ENCODE peak calls at places on chromosomes 2 and 18, in nine cellular contexts. One of them, this sample, is unnamed.

GRCh38 chr18:62327977-62328376 is 2.9 kb downstream of the TNFRSF11A start:
- DNase-seq in kidney: no peak
- DNase-seq in brain microvascular endothelial cell: no peak
- DNase-seq in kidney epithelial cell: no peak
- DNase-seq in body of pancreas: no peak
- DNase-seq in HFF-Myc: no peak
- DNase-seq in endothelial cell of umbilical vein: peak
- DNase-seq in stomach: no peak
- DNase-seq in fibroblast of lung: no peak
- DNase-seq in this sample: no peak

GRCh38 chr18:63293930-63294329 is 25.6 kb downstream of the BCL2 start:
- DNase-seq in brain microvascular endothelial cell: no peak
- DNase-seq in body of pancreas: no peak
- DNase-seq in kidney: no peak
- DNase-seq in stomach: no peak
- DNase-seq in endothelial cell of umbilical vein: no peak
- DNase-seq in fibroblast of lung: no peak
- DNase-seq in HFF-Myc: no peak
- DNase-seq in kidney epithelial cell: no peak
- DNase-seq in this sample: no peak

GRCh38 chr2:229282758-229283546 is 11.9 kb upstream of the PID1 start:
- DNase-seq in brain microvascular endothelial cell: peak
- DNase-seq in stomach: peak
- DNase-seq in kidney: no peak
- DNase-seq in fibroblast of lung: peak
- DNase-seq in kidney epithelial cell: no peak
- DNase-seq in endothelial cell of umbilical vein: no peak
- DNase-seq in body of pancreas: no peak
- DNase-seq in HFF-Myc: peak
- DNase-seq in this sample: no peak

GRCh38 chr2:24509425-24509824 is 18.4 kb downstream of the NCOA1 start:
- DNase-seq in kidney epithelial cell: no peak
- DNase-seq in kidney: no peak
- DNase-seq in fibroblast of lung: no peak
- DNase-seq in HFF-Myc: no peak
- DNase-seq in brain microvascular endothelial cell: no peak
- DNase-seq in body of pancreas: no peak
- DNase-seq in endothelial cell of umbilical vein: no peak
- DNase-seq in stomach: no peak
- DNase-seq in this sample: no peak

GRCh38 chr2:59627599-59627998 is 925.9 kb downstream of the BCL11A start:
- DNase-seq in brain microvascular endothelial cell: no peak
- DNase-seq in HFF-Myc: no peak
- DNase-seq in body of pancreas: no peak
- DNase-seq in fibroblast of lung: no peak
- DNase-seq in kidney epithelial cell: no peak
- DNase-seq in endothelial cell of umbilical vein: no peak
- DNase-seq in stomach: no peak
- DNase-seq in kidney: no peak
- DNase-seq in this sample: no peak

GRCh38 chr2:145644820-145645302 is 1124.9 kb upstream of the ZEB2 start:
- DNase-seq in body of pancreas: no peak
- DNase-seq in HFF-Myc: no peak
- DNase-seq in kidney: no peak
- DNase-seq in fibroblast of lung: no peak
- DNase-seq in endothelial cell of umbilical vein: no peak
- DNase-seq in stomach: no peak
- DNase-seq in brain microvascular endothelial cell: no peak
- DNase-seq in kidney epithelial cell: no peak
- DNase-seq in this sample: no peak

GRCh38 chr2:190607014-190607597 is 41.8 kb upstream of the NAB1 start:
- DNase-seq in fibroblast of lung: peak
- DNase-seq in body of pancreas: no peak
- DNase-seq in kidney epithelial cell: no peak
- DNase-seq in endothelial cell of umbilical vein: no peak
- DNase-seq in kidney: no peak
- DNase-seq in HFF-Myc: no peak
- DNase-seq in stomach: no peak
- DNase-seq in brain microvascular endothelial cell: peak
- DNase-seq in this sample: no peak

GRCh38 chr2:60549250-60550150 is 4.0 kb downstream of the BCL11A start:
- DNase-seq in HFF-Myc: no peak
- DNase-seq in kidney epithelial cell: no peak
- DNase-seq in brain microvascular endothelial cell: no peak
- DNase-seq in stomach: no peak
- DNase-seq in kidney: peak
- DNase-seq in body of pancreas: peak
- DNase-seq in fibroblast of lung: no peak
- DNase-seq in endothelial cell of umbilical vein: peak
- DNase-seq in this sample: no peak

GRCh38 chr2:43934567-43934966 is 61.2 kb downstream of the LRPPRC start:
- DNase-seq in kidney: no peak
- DNase-seq in body of pancreas: no peak
- DNase-seq in stomach: no peak
- DNase-seq in endothelial cell of umbilical vein: no peak
- DNase-seq in brain microvascular endothelial cell: no peak
- DNase-seq in kidney epithelial cell: no peak
- DNase-seq in HFF-Myc: no peak
- DNase-seq in fibroblast of lung: no peak
- DNase-seq in this sample: no peak

GRCh38 chr18:35324926-35325655 is 19.1 kb downstream of the ZNF24 start:
- DNase-seq in HFF-Myc: no peak
- DNase-seq in kidney epithelial cell: no peak
- DNase-seq in endothelial cell of umbilical vein: peak
- DNase-seq in brain microvascular endothelial cell: no peak
- DNase-seq in kidney: no peak
- DNase-seq in body of pancreas: no peak
- DNase-seq in fibroblast of lung: no peak
- DNase-seq in stomach: no peak
- DNase-seq in this sample: no peak

GRCh38 chr2:224562831-224563230 is 22.3 kb downstream of the CUL3 start:
- DNase-seq in fibroblast of lung: no peak
- DNase-seq in HFF-Myc: no peak
- DNase-seq in kidney epithelial cell: no peak
- DNase-seq in brain microvascular endothelial cell: no peak
- DNase-seq in kidney: no peak
- DNase-seq in stomach: no peak
- DNase-seq in endothelial cell of umbilical vein: no peak
- DNase-seq in body of pancreas: no peak
- DNase-seq in this sample: no peak

GRCh38 chr18:24497052-24497754 is 36.8 kb downstream of the HRH4 start:
- DNase-seq in fibroblast of lung: peak
- DNase-seq in kidney epithelial cell: no peak
- DNase-seq in kidney: no peak
- DNase-seq in brain microvascular endothelial cell: no peak
- DNase-seq in stomach: no peak
- DNase-seq in endothelial cell of umbilical vein: no peak
- DNase-seq in body of pancreas: no peak
- DNase-seq in HFF-Myc: peak
- DNase-seq in this sample: no peak

GRCh38 chr18:65260030-65260429 is 490.8 kb upstream of the CDH7 start:
- DNase-seq in stomach: no peak
- DNase-seq in endothelial cell of umbilical vein: no peak
- DNase-seq in fibroblast of lung: no peak
- DNase-seq in brain microvascular endothelial cell: no peak
- DNase-seq in kidney: no peak
- DNase-seq in kidney epithelial cell: no peak
- DNase-seq in HFF-Myc: no peak
- DNase-seq in body of pancreas: no peak
- DNase-seq in this sample: no peak

GRCh38 chr18:9494778-9495302 is 19.5 kb downstream of the RALBP1 start:
- DNase-seq in body of pancreas: no peak
- DNase-seq in stomach: no peak
- DNase-seq in kidney: no peak
- DNase-seq in HFF-Myc: no peak
- DNase-seq in fibroblast of lung: no peak
- DNase-seq in brain microvascular endothelial cell: peak
- DNase-seq in kidney epithelial cell: no peak
- DNase-seq in endothelial cell of umbilical vein: no peak
- DNase-seq in this sample: no peak

GRCh38 chr18:58668211-58668610 is 3.1 kb upstream of the MALT1 start:
- DNase-seq in endothelial cell of umbilical vein: no peak
- DNase-seq in body of pancreas: no peak
- DNase-seq in kidney: no peak
- DNase-seq in brain microvascular endothelial cell: no peak
- DNase-seq in stomach: no peak
- DNase-seq in kidney epithelial cell: no peak
- DNase-seq in HFF-Myc: no peak
- DNase-seq in fibroblast of lung: no peak
- DNase-seq in this sample: no peak

GRCh38 chr2:69089244-69089643 is 76.3 kb downstream of the ANTXR1 start:
- DNase-seq in kidney epithelial cell: no peak
- DNase-seq in kidney: no peak
- DNase-seq in body of pancreas: no peak
- DNase-seq in HFF-Myc: no peak
- DNase-seq in stomach: no peak
- DNase-seq in brain microvascular endothelial cell: no peak
- DNase-seq in endothelial cell of umbilical vein: no peak
- DNase-seq in fibroblast of lung: peak
- DNase-seq in this sample: no peak
- H3K4me3 ChIP-seq in kidney epithelial cell: no peak
- H3K4me3 ChIP-seq in kidney: no peak
- H3K4me3 ChIP-seq in body of pancreas: no peak
- H3K4me3 ChIP-seq in HFF-Myc: no peak
- H3K4me3 ChIP-seq in stomach: no peak
- H3K4me3 ChIP-seq in brain microvascular endothelial cell: no peak
- H3K4me3 ChIP-seq in endothelial cell of umbilical vein: no peak
- H3K4me3 ChIP-seq in fibroblast of lung: no peak
- H3K4me3 ChIP-seq in this sample: no peak

GRCh38 chr2:54330226-54331094 is 74.4 kb upstream of the TSPYL6 start:
- DNase-seq in kidney epithelial cell: peak
- DNase-seq in endothelial cell of umbilical vein: peak
- DNase-seq in stomach: peak
- DNase-seq in kidney: peak
- DNase-seq in brain microvascular endothelial cell: peak
- DNase-seq in HFF-Myc: peak
- DNase-seq in fibroblast of lung: peak
- DNase-seq in body of pancreas: peak
- DNase-seq in this sample: peak

GRCh38 chr2:54321062-54321461 is 65.0 kb upstream of the TSPYL6 start:
- DNase-seq in body of pancreas: no peak
- DNase-seq in kidney: no peak
- DNase-seq in brain microvascular endothelial cell: no peak
- DNase-seq in HFF-Myc: no peak
- DNase-seq in stomach: no peak
- DNase-seq in kidney epithelial cell: no peak
- DNase-seq in fibroblast of lung: peak
- DNase-seq in endothelial cell of umbilical vein: no peak
- DNase-seq in this sample: no peak

GRCh38 chr2:54329482-54330225 is 73.6 kb upstream of the TSPYL6 start:
- DNase-seq in brain microvascular endothelial cell: no peak
- DNase-seq in kidney epithelial cell: no peak
- DNase-seq in kidney: no peak
- DNase-seq in HFF-Myc: no peak
- DNase-seq in body of pancreas: no peak
- DNase-seq in stomach: no peak
- DNase-seq in fibroblast of lung: no peak
- DNase-seq in endothelial cell of umbilical vein: peak
- DNase-seq in this sample: no peak

DNA sequence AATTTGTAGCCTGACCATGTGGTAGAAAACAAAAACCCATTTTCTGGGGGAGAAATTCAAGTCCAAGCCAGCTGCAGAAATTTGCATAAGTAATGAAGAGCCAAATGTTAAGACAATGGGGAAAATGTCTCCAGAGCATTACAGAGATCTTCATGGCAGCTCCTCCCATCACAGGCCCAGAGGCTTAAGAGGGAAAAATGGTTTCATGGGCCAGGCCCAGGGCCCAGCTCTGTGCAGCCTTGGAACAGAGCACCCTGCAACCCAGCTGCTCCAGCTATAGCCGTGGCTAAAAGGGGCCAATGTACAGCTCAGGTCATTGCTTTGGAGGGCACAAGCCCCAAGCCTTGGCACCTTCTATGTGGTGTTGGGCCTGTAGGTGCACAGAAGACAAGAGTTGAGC is 69.1 kb upstream of the TSPYL6 start:
- DNase-seq in brain microvascular endothelial cell: no peak
- DNase-seq in kidney: no peak
- DNase-seq in HFF-Myc: no peak
- DNase-seq in endothelial cell of umbilical vein: no peak
- DNase-seq in fibroblast of lung: no peak
- DNase-seq in stomach: no peak
- DNase-seq in kidney epithelial cell: no peak
- DNase-seq in body of pancreas: no peak
- DNase-seq in this sample: no peak
- TF ChIP-seq CTCF in brain microvascular endothelial cell: no peak
- TF ChIP-seq CTCF in kidney: no peak
- TF ChIP-seq CTCF in HFF-Myc: no peak
- TF ChIP-seq CTCF in endothelial cell of umbilical vein: no peak
- TF ChIP-seq CTCF in fibroblast of lung: no peak
- TF ChIP-seq CTCF in stomach: no peak
- TF ChIP-seq CTCF in kidney epithelial cell: no peak
- TF ChIP-seq CTCF in body of pancreas: no peak
- TF ChIP-seq CTCF in this sample: no peak

DNA sequence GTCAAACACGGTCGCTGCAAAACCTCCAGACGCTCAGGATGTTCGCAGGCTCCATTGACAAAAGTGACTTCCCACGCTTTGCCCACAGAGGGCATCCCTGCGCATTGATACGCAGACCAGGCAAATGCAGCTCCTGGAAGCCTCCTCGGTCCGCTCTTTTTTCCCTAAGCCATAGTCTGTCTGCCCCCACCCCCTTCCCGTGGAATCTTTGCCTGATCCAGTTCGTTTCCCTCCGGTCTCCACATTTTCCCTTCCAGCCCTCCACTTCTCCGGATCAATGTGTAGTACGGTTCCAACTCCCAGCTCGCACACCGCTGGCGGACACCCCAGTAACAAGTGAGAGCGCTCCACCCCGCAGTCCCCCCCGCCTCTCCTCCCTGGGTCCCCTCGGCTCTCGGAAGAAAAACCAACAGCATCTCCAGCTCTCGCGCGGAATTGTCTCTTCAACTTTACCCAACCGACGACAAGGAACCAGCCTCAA is at the start of gene DCC:
- DNase-seq in endothelial cell of umbilical vein: no peak
- DNase-seq in kidney: peak
- DNase-seq in fibroblast of lung: peak
- DNase-seq in kidney epithelial cell: no peak
- DNase-seq in stomach: peak
- DNase-seq in brain microvascular endothelial cell: peak
- DNase-seq in HFF-Myc: no peak
- DNase-seq in body of pancreas: peak
- DNase-seq in this sample: no peak
- H3K4me3 ChIP-seq in endothelial cell of umbilical vein: no peak
- H3K4me3 ChIP-seq in kidney: peak
- H3K4me3 ChIP-seq in fibroblast of lung: peak
- H3K4me3 ChIP-seq in kidney epithelial cell: peak
- H3K4me3 ChIP-seq in stomach: peak
- H3K4me3 ChIP-seq in brain microvascular endothelial cell: peak
- H3K4me3 ChIP-seq in HFF-Myc: no peak
- H3K4me3 ChIP-seq in body of pancreas: no peak
- H3K4me3 ChIP-seq in this sample: peak

DNA sequence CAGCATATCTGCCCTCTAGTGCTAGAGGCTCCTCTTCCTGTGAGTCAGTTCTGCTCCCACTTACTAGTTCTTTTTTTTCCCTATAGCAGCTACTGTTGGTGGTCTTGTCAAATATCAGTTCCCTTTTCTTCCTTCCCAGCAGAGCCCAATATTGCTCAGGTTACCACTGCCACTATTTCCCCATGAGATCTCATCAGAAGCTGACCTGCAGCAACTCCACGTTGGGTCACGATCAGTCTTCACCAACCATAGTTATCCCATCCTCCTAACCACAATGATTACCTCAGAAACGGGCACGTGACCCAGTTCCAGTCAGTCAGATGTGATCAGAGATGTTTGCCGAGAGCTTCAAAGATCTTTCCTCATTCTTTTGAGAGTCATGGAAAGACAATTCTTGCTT is 59.7 kb upstream of the CAPN13 start:
- DNase-seq in kidney: no peak
- DNase-seq in stomach: no peak
- DNase-seq in endothelial cell of umbilical vein: no peak
- DNase-seq in brain microvascular endothelial cell: no peak
- DNase-seq in body of pancreas: no peak
- DNase-seq in HFF-Myc: no peak
- DNase-seq in fibroblast of lung: no peak
- DNase-seq in kidney epithelial cell: no peak
- DNase-seq in this sample: no peak
- TF ChIP-seq CTCF in kidney: no peak
- TF ChIP-seq CTCF in stomach: no peak
- TF ChIP-seq CTCF in endothelial cell of umbilical vein: no peak
- TF ChIP-seq CTCF in brain microvascular endothelial cell: no peak
- TF ChIP-seq CTCF in body of pancreas: no peak
- TF ChIP-seq CTCF in HFF-Myc: no peak
- TF ChIP-seq CTCF in fibroblast of lung: no peak
- TF ChIP-seq CTCF in kidney epithelial cell: no peak
- TF ChIP-seq CTCF in this sample: no peak

This sample was measured in epithelial cell of proximal tubule.